ENCODE peak calls at places on chromosomes 1 and 21, in ten cellular contexts. U, C, Y, Q, R, X, V, N, W and D are unnamed samples.

GRCh38 chr1:184860535-184860934 is 105.9 kb upstream of the EDEM3 start:
- DNase-seq in R (peak; percentile 14), V (no peak), Q (no peak), N (no peak), X (no peak), Y (no peak), U (no peak), W (no peak), C (no peak), D (no peak)

GRCh38 chr1:61993331-61993961 is 201.2 kb upstream of the L1TD1 start:
- DNase-seq in U (no peak), N (peak; percentile 17), V (no peak), C (no peak), W (no peak), R (no peak), X (no peak), Q (no peak), Y (peak; percentile 54), D (no peak)

GRCh38 chr1:221315330-221315729 is 426.6 kb downstream of the DUSP10 start:
- DNase-seq in Y (peak; percentile 59), X (peak; percentile 31), Q (no peak), W (no peak), R (peak; percentile 99), U (no peak), V (no peak), C (no peak), N (peak; percentile 41), D (no peak)

GRCh38 chr21:37365657-37366487 is 701 bp upstream of the DYRK1A start:
- DNase-seq in U (no peak), C (no peak), Y (peak; percentile 63), N (peak; percentile 20), W (no peak), V (peak; percentile 70), Q (peak; percentile 65), R (peak; percentile 65), X (peak; percentile 83), D (peak; percentile 66)

GRCh38 chr1:150476754-150477153 is 10.5 kb upstream of the TARS2 start:
- DNase-seq in Q (no peak), R (peak; percentile 6), C (no peak), U (no peak), N (no peak), X (no peak), W (no peak), Y (no peak), V (no peak), D (no peak)

GRCh38 chr1:181386951-181387350 is 96.4 kb upstream of the CACNA1E start:
- DNase-seq in R (no peak), N (no peak), X (no peak), Y (no peak), V (no peak), W (no peak), Q (no peak), U (no peak), C (no peak), D (no peak)

GRCh38 chr21:31665397-31665796 is 5.9 kb downstream of the SOD1 start:
- DNase-seq in W (no peak), Y (no peak), R (peak; percentile 27), N (peak; percentile 4), C (no peak), U (no peak), V (no peak), Q (peak; percentile 33), X (no peak), D (no peak)

GRCh38 chr1:28862571-28863403 is 50.8 kb downstream of the OPRD1 start:
- DNase-seq in N (no peak), R (no peak), Y (no peak), Q (no peak), V (no peak), W (no peak), U (no peak), C (no peak), X (no peak), D (no peak)

GRCh38 chr1:36761073-36761472 is 273.2 kb downstream of the GRIK3 start:
- DNase-seq in Y (no peak), Q (no peak), U (no peak), R (no peak), N (no peak), W (no peak), C (no peak), V (no peak), X (no peak), D (no peak)

GRCh38 chr1:230114245-230114651 is 47.2 kb downstream of the GALNT2 start:
- DNase-seq in Q (no peak), W (no peak), N (peak; percentile 82), C (no peak), U (no peak), R (peak; percentile 44), Y (no peak), V (no peak), X (no peak), D (no peak)

GRCh38 chr1:207644852-207645631 is at the start of gene CR1L:
- DNase-seq in C (peak; percentile 47), Q (peak; percentile 78), R (peak; percentile 31), X (peak; percentile 79), W (peak; percentile 43), Y (peak; percentile 65), V (peak; percentile 79), U (no peak), N (peak; percentile 40), D (peak; percentile 74)

GRCh38 chr21:34833465-34833864 is 164.7 kb downstream of the CLIC6 start:
- DNase-seq in C (no peak), W (no peak), Y (no peak), Q (no peak), N (no peak), V (no peak), X (no peak), U (no peak), R (no peak), D (no peak)

GRCh38 chr1:214446772-214447556 is 104.4 kb downstream of the PTPN14 start:
- DNase-seq in C (no peak), Q (no peak), W (no peak), X (no peak), R (peak; percentile 68), N (peak; percentile 89), Y (peak; percentile 98), U (peak; percentile 75), V (peak; percentile 49), D (no peak)

GRCh38 chr1:119475866-119476439 is 31.1 kb upstream of the HSD3B1 start:
- DNase-seq in Q (peak; percentile 85), Y (peak; percentile 25), N (peak; percentile 38), W (no peak), V (peak; percentile 60), C (peak; percentile 26), U (no peak), R (peak; percentile 3), X (no peak), D (peak; percentile 75)

GRCh38 chr1:82091729-82092128 is 291.0 kb downstream of the ADGRL2 start:
- DNase-seq in X (no peak), R (peak; percentile 83), V (no peak), Q (no peak), U (no peak), Y (no peak), N (peak; percentile 14), W (no peak), C (no peak), D (no peak)

GRCh38 chr1:154557939-154558609 is 388 bp downstream of the UBE2Q1 start:
- DNase-seq in U (no peak), C (no peak), N (no peak), Q (peak; percentile 48), V (peak; percentile 54), W (no peak), X (peak; percentile 72), Y (peak; percentile 49), R (no peak), D (peak; percentile 76)

GRCh38 chr1:6260961-6261614 is at the start of gene GPR153:
- DNase-seq in N (no peak), V (no peak), C (peak; percentile 88), U (no peak), R (peak; percentile 38), Y (peak; percentile 59), X (peak; percentile 58), Q (peak; percentile 71), W (peak; percentile 44), D (no peak)

GRCh38 chr1:117534995-117535467 is 70.8 kb upstream of the TENT5C start:
- DNase-seq in Q (peak; percentile 72), N (peak; percentile 62), C (peak; percentile 17), W (peak; percentile 36), Y (peak; percentile 82), X (no peak), R (peak; percentile 50), V (peak; percentile 71), U (peak; percentile 31), D (no peak)

GRCh38 chr1:44408181-44409018 is 3.3 kb downstream of the RNF220 start:
- DNase-seq in Q (peak; percentile 47), Y (no peak), N (no peak), X (no peak), V (no peak), W (no peak), R (no peak), C (no peak), U (no peak), D (no peak)

GRCh38 chr21:36038701-36039497 is 21.4 kb downstream of the SETD4 start:
- DNase-seq in V (no peak), W (no peak), Y (no peak), R (no peak), Q (no peak), U (no peak), N (no peak), C (no peak), X (no peak), D (no peak)

GRCh38 chr1:47725732-47726495 is 271.3 kb downstream of the TRABD2B start:
- DNase-seq in Y (peak; percentile 77), X (peak; percentile 79), N (peak; percentile 78), U (peak; percentile 39), W (peak; percentile 40), V (peak; percentile 62), Q (peak; percentile 85), C (peak; percentile 72), R (peak; percentile 62), D (peak; percentile 82)